ENCODE peak calls at places on chromosomes 3 and 15, in ten cellular contexts. L, K, R, W, Y, E, A, J, H and V are unnamed samples.
A peak's percentile ranks its signal among the peaks of the same experiment; 100 is the strongest.

GRCh38 chr3:186219211-186219638 is 110.3 kb upstream of the ETV5 start:
- DNase-seq in L (no peak), K (no peak), R (no peak), W (no peak), Y (no peak), E (no peak), A (no peak), J (no peak), H (no peak), V (no peak)

GRCh38 chr3:47404955-47405790 is 24.4 kb downstream of the PTPN23 start:
- DNase-seq in L (no peak), K (no peak), R (no peak), W (no peak), Y (no peak), E (no peak), A (peak; percentile 50), J (no peak), H (peak; percentile 59), V (no peak)

GRCh38 chr3:34067442-34068130 is 269.2 kb downstream of the PDCD6IP start:
- DNase-seq in L (no peak), K (no peak), R (no peak), W (no peak), Y (no peak), E (no peak), A (no peak), J (no peak), H (no peak), V (no peak)

GRCh38 chr3:113912551-113913246 is 35.1 kb upstream of the ZDHHC23 start:
- DNase-seq in L (peak; percentile 48), K (peak; percentile 53), R (peak; percentile 8), W (peak; percentile 34), Y (peak; percentile 57), E (peak; percentile 13), A (peak; percentile 66), J (peak; percentile 73), H (no peak), V (peak; percentile 64)

GRCh38 chr3:188635258-188636038 is 481.5 kb downstream of the LPP start:
- DNase-seq in L (no peak), K (no peak), R (peak; percentile 79), W (no peak), Y (no peak), E (no peak), A (peak; percentile 75), J (no peak), H (no peak), V (no peak)

GRCh38 chr15:99212401-99212800 is 37.0 kb downstream of the TTC23 start:
- DNase-seq in L (no peak), K (no peak), R (no peak), W (no peak), Y (no peak), E (no peak), A (peak; percentile 53), J (peak; percentile 31), H (no peak), V (no peak)

GRCh38 chr15:66747223-66747622 is 45.2 kb downstream of the SMAD6 start:
- DNase-seq in L (no peak), K (no peak), R (no peak), W (no peak), Y (no peak), E (no peak), A (no peak), J (no peak), H (no peak), V (no peak)

GRCh38 chr15:29534378-29534777 is 264.8 kb upstream of the NSMCE3 start:
- DNase-seq in L (no peak), K (no peak), R (no peak), W (no peak), Y (no peak), E (no peak), A (peak; percentile 10), J (no peak), H (no peak), V (no peak)

GRCh38 chr15:67941643-67942315 is 101.9 kb upstream of the RNU6-1 start:
- DNase-seq in L (no peak), K (no peak), R (no peak), W (peak; percentile 34), Y (no peak), E (no peak), A (peak; percentile 37), J (peak; percentile 47), H (no peak), V (no peak)

GRCh38 chr3:38157562-38157961 is 7.8 kb upstream of the OXSR1 start:
- DNase-seq in L (no peak), K (no peak), R (no peak), W (no peak), Y (no peak), E (no peak), A (peak; percentile 28), J (no peak), H (no peak), V (peak; percentile 14)